ENCODE peak calls at places on chromosomes 16 and 17, in six cellular contexts. K is fibroblast of lung, D is endothelial cell of umbilical vein, S is PC-9, Y is K562, R is H9. F is an unnamed sample.
A peak's percentile ranks its signal among the peaks of the same experiment; 100 is the strongest.

GRCh38 chr17:9332164-9332527 is 243.5 kb downstream of the STX8 start:
- DNase-seq in K (no peak), D (no peak), S (no peak), Y (no peak), R (no peak), F (no peak)

GRCh38 chr17:77326636-77327035 is 185.9 kb downstream of the SEC14L1 start:
- DNase-seq in K (no peak), D (no peak), S (no peak), Y (no peak), R (peak; percentile 21), F (no peak)

GRCh38 chr16:64362193-64362592 is 759.7 kb downstream of the CDH11 start:
- DNase-seq in K (no peak), D (peak; percentile 10), S (no peak), Y (no peak), R (no peak), F (no peak)

GRCh38 chr17:55421179-55421934 is at the start of gene MMD:
- DNase-seq in K (no peak), D (no peak), S (no peak), Y (peak; percentile 41), R (no peak), F (no peak)

GRCh38 chr16:54927125-54928015 is 3.3 kb upstream of the IRX5 start:
- DNase-seq in K (no peak), D (no peak), S (peak; percentile 57), Y (no peak), R (no peak), F (peak; percentile 21)

GRCh38 chr17:1937461-1937860 is 87.7 kb downstream of the RTN4RL1 start:
- DNase-seq in K (no peak), D (no peak), S (no peak), Y (no peak), R (no peak), F (no peak)

GRCh38 chr17:3986270-3986938 is 22.2 kb upstream of the ATP2A3 start:
- DNase-seq in K (no peak), D (peak; percentile 57), S (no peak), Y (no peak), R (peak; percentile 44), F (peak; percentile 21)

GRCh38 chr17:68296217-68297140 is 5.2 kb downstream of the ARSG start:
- DNase-seq in K (no peak), D (no peak), S (no peak), Y (no peak), R (no peak), F (no peak)

GRCh38 chr17:55607736-55608341 is 96.6 kb upstream of the SMIM36 start:
- DNase-seq in K (peak; percentile 75), D (no peak), S (peak; percentile 77), Y (no peak), R (no peak), F (no peak)

GRCh38 chr17:17884281-17885028 is 47.7 kb upstream of the SREBF1 start:
- DNase-seq in K (no peak), D (no peak), S (no peak), Y (no peak), R (no peak), F (no peak)

GRCh38 chr17:59451706-59452105 is 113.7 kb upstream of the DHX40 start:
- DNase-seq in K (peak; percentile 19), D (no peak), S (peak; percentile 54), Y (no peak), R (peak; percentile 46), F (no peak)

GRCh38 chr17:12302711-12303110 is 282.0 kb downstream of the MAP2K4 start:
- DNase-seq in K (no peak), D (no peak), S (no peak), Y (no peak), R (no peak), F (no peak)

GRCh38 chr17:5241861-5242671 is 7.4 kb upstream of the SCIMP start:
- DNase-seq in K (no peak), D (peak; percentile 37), S (no peak), Y (no peak), R (no peak), F (peak; percentile 80)

GRCh38 chr16:75029854-75030253 is 31.0 kb downstream of the ZNRF1 start:
- DNase-seq in K (peak; percentile 57), D (no peak), S (peak; percentile 91), Y (no peak), R (no peak), F (no peak)

GRCh38 chr17:48770954-48771353 is 42.4 kb upstream of the HOXB13 start:
- DNase-seq in K (no peak), D (no peak), S (no peak), Y (no peak), R (no peak), F (no peak)

GRCh38 chr17:57946798-57947358 is 8.3 kb downstream of the CUEDC1 start:
- DNase-seq in K (peak; percentile 78), D (peak; percentile 70), S (no peak), Y (peak; percentile 53), R (no peak), F (peak; percentile 93)

GRCh38 chr17:68325961-68326360 is 34.7 kb downstream of the ARSG start:
- DNase-seq in K (no peak), D (no peak), S (no peak), Y (no peak), R (no peak), F (no peak)

GRCh38 chr17:19756551-19756950 is 8.5 kb upstream of the ALDH3A1 start:
- DNase-seq in K (no peak), D (peak; percentile 25), S (no peak), Y (no peak), R (no peak), F (no peak)

GRCh38 chr17:48294989-48295892 is 134.8 kb downstream of the SKAP1 start:
- DNase-seq in K (no peak), D (peak; percentile 76), S (peak; percentile 59), Y (peak; percentile 23), R (no peak), F (peak; percentile 70)

GRCh38 chr17:45091778-45092425 is 30.8 kb downstream of the NMT1 start:
- DNase-seq in K (no peak), D (peak; percentile 11), S (peak; percentile 55), Y (no peak), R (no peak), F (no peak)

GRCh38 chr17:42227849-42228696 is 33.8 kb upstream of the GHDC start:
- DNase-seq in K (peak; percentile 57), D (peak; percentile 64), S (no peak), Y (no peak), R (no peak), F (no peak)

GRCh38 chr16:65746941-65747340 is 619.5 kb upstream of the CDH5 start:
- DNase-seq in K (no peak), D (no peak), S (no peak), Y (no peak), R (no peak), F (no peak)

GRCh38 chr17:231966-232807 is 50.7 kb upstream of the DOC2B start:
- DNase-seq in K (no peak), D (no peak), S (no peak), Y (no peak), R (no peak), F (no peak)

GRCh38 chr17:80308672-80309517 is 48.2 kb downstream of the RNF213 start:
- DNase-seq in K (no peak), D (no peak), S (no peak), Y (no peak), R (no peak), F (no peak)
- H3K4me2 ChIP-seq in K (no peak overlapping the region), D (no peak overlapping the region), S (no peak overlapping the region), Y (no peak overlapping the region), R (no peak overlapping the region), F (no peak overlapping the region)

DNA sequence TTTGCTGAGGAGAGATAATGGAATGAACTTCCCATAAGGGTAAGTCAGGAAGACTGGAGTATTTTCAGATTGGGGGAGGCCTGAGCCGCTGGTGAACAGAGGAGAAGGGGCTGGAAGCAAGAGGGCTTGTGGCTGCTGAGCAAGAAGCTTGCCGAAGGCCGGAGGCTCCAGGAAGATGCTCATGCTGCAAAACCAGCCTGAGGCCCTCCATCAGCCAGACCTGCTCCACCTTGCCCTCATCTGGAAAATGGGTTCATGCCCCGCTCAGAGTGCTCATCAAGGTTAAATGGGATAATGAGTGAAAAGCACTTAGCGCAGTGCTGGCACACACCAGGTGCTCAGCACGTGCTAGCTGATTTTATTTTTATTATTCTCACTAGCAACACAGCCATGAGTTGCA is 5.5 kb upstream of the ASGR1 start:
- DNase-seq in K (no peak), D (no peak), S (no peak), Y (no peak), R (no peak), F (no peak)
- TF ChIP-seq CTCF in K (no peak), D (no peak), S (no peak), Y (no peak), R (no peak), F (no peak)

GRCh38 chr16:83554096-83554495 is 253.7 kb upstream of the HSBP1 start:
- DNase-seq in K (no peak), D (no peak), S (no peak), Y (no peak), R (no peak), F (no peak)

GRCh38 chr16:83549836-83550569 is 257.8 kb upstream of the HSBP1 start:
- DNase-seq in K (no peak), D (no peak), S (no peak), Y (no peak), R (no peak), F (no peak)

GRCh38 chr16:83552193-83552592 is 255.6 kb upstream of the HSBP1 start:
- DNase-seq in K (peak; percentile 1), D (no peak), S (no peak), Y (no peak), R (no peak), F (no peak)

GRCh38 chr16:83552930-83553329 is 254.8 kb upstream of the HSBP1 start:
- DNase-seq in K (no peak), D (no peak), S (no peak), Y (no peak), R (no peak), F (no peak)
- H3K27ac ChIP-seq in K (no peak overlapping the region), D (no peak overlapping the region), S (no peak overlapping the region), Y (no peak overlapping the region), R (no peak overlapping the region), F (no peak overlapping the region)

GRCh38 chr16:85475233-85475632 is 137.9 kb upstream of the GSE1 start:
- DNase-seq in K (no peak), D (no peak), S (no peak), Y (no peak), R (no peak), F (no peak)

GRCh38 chr16:85474808-85475207 is 138.3 kb upstream of the GSE1 start:
- DNase-seq in K (no peak), D (no peak), S (no peak), Y (peak; percentile 68), R (no peak), F (no peak)

GRCh38 chr16:85473909-85474640 is 139.0 kb upstream of the GSE1 start:
- DNase-seq in K (no peak), D (no peak), S (no peak), Y (no peak), R (no peak), F (no peak)

GRCh38 chr16:85476389-85476788 is 136.7 kb upstream of the GSE1 start:
- DNase-seq in K (no peak), D (no peak), S (no peak), Y (no peak), R (no peak), F (no peak)

DNA sequence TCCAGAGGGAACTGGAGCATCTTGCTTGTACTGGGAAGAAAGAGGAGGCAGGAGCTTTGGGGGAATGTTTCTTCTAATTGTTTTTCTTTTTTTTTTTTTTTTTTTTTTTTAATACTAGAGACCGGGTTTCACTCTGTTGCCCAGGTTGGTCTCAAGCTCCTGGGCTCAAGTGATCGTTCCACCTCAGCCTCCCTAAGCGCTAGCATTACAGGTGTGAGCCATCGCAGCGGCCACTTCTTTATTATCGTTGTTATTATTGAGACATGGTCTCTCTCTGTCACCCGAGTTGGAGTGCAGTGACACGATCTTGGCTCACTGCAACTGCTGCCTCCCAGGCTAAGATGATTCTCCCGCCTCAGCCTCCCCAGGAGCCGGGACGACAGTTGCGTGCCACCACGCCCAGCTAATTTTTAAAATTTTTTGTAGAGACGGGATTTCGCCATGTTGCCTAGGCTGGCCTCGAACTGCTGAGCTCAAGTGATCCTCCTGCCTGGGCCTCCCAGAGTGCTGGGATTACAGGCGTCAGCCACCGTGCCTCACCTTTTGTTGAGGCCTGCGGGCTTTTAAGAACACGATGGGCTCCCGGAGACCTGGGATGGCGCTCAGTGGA is 137.3 kb upstream of the GSE1 start:
- DNase-seq in K (no peak), D (no peak), S (no peak), Y (no peak), R (no peak), F (no peak)
- H3K4me2 ChIP-seq in K (no peak overlapping the region), D (no peak overlapping the region), S (no peak overlapping the region), Y (no peak overlapping the region), R (no peak overlapping the region), F (no peak overlapping the region)

F was measured in MM.1S.